ENCODE peak calls at places on chromosomes 2 and 18, in ten cellular contexts. W is ACHN; M is IMR-90; Z is GM23248; E is LHCN-M2; D is activated effector memory CD4-positive, alpha-beta T cell treated with anti-CD3 and anti-CD28 coated beads, Interleukin-2, amount 50 U/mL, for 16 hours; H is foreskin fibroblast; X is NCI-H460; K is PC-3; S is stimulated activated CD8-positive, alpha-beta memory T cell treated with anti-CD3 and anti-CD28 coated beads, Interleukin-4, amount 100 ng/mL, for 1 hour. B is an unnamed sample.

GRCh38 chr2:19577668-19578067 is 219.2 kb upstream of the OSR1 start:
- DNase-seq in X (no peak), M (peak; percentile 62), S (no peak), H (peak; percentile 71), E (peak; percentile 20), K (peak; percentile 74), W (no peak), D (no peak), Z (peak; percentile 69), B (no peak)

GRCh38 chr18:70085641-70086040 is 119.8 kb downstream of the RTTN start:
- DNase-seq in E (no peak), X (no peak), H (no peak), Z (no peak), D (no peak), S (no peak), W (no peak), M (no peak), K (no peak), B (no peak)

GRCh38 chr2:140863713-140864112 is 1267.1 kb downstream of the LRP1B start:
- DNase-seq in X (peak; percentile 65), D (no peak), H (peak; percentile 75), Z (peak; percentile 60), E (peak; percentile 66), M (peak; percentile 69), S (no peak), K (peak; percentile 76), W (peak; percentile 68), B (no peak)

GRCh38 chr2:240522406-240522805 is 35.4 kb downstream of the ANKMY1 start:
- DNase-seq in M (no peak), H (no peak), X (no peak), W (no peak), K (no peak), D (no peak), S (no peak), E (no peak), Z (no peak), B (no peak)

GRCh38 chr2:158690823-158691222 is 104.3 kb upstream of the DAPL1 start:
- DNase-seq in D (no peak), K (no peak), E (no peak), X (no peak), W (no peak), M (no peak), H (no peak), Z (no peak), S (no peak), B (no peak)

GRCh38 chr18:48992791-48993555 is 42.2 kb upstream of the SMAD7 start:
- DNase-seq in E (no peak), K (no peak), M (no peak), D (no peak), X (no peak), W (no peak), S (no peak), H (no peak), Z (no peak), B (peak; percentile 34)

GRCh38 chr2:149860276-149860921 is 272.8 kb upstream of the MMADHC start:
- DNase-seq in D (no peak), M (peak; percentile 92), E (peak; percentile 76), Z (peak; percentile 78), X (no peak), S (no peak), H (peak; percentile 64), W (no peak), K (peak; percentile 20), B (peak; percentile 19)

GRCh38 chr18:44452346-44452745 is 228.3 kb upstream of the SETBP1 start:
- DNase-seq in K (no peak), H (peak; percentile 71), E (peak; percentile 53), X (no peak), S (no peak), W (no peak), M (no peak), Z (peak; percentile 38), D (no peak), B (no peak)

GRCh38 chr2:138537170-138537915 is 35.8 kb downstream of the SPOPL start:
- DNase-seq in H (no peak), W (no peak), S (no peak), X (no peak), M (no peak), D (no peak), E (no peak), Z (no peak), K (no peak), B (peak; percentile 49)

GRCh38 chr18:78986018-78986481 is 6.4 kb downstream of the SALL3 start:
- DNase-seq in Z (peak; percentile 36), K (peak; percentile 25), M (no peak), W (no peak), X (peak; percentile 26), E (peak; percentile 2), H (peak; percentile 28), D (no peak), S (no peak), B (no peak)

GRCh38 chr2:43934567-43934966 is 61.2 kb downstream of the LRPPRC start:
- DNase-seq in D (no peak), W (no peak), X (no peak), Z (peak; percentile 23), M (peak; percentile 19), E (no peak), K (no peak), S (no peak), H (no peak), B (no peak)

GRCh38 chr2:236769981-236770671 is 200.5 kb downstream of the ACKR3 start:
- DNase-seq in X (no peak), H (peak; percentile 72), K (peak; percentile 95), S (no peak), D (no peak), W (peak; percentile 94), E (peak; percentile 98), M (peak; percentile 87), Z (peak; percentile 99), B (no peak)

GRCh38 chr18:50819727-50820378 is at the start of gene MRO:
- DNase-seq in M (peak; percentile 60), S (peak; percentile 40), Z (peak; percentile 85), H (peak; percentile 92), X (peak; percentile 46), D (peak; percentile 91), K (peak; percentile 56), E (peak; percentile 60), W (peak; percentile 55), B (peak; percentile 87)

GRCh38 chr2:235378261-235378660 is 115.6 kb upstream of the AGAP1 start:
- DNase-seq in W (peak; percentile 28), E (no peak), S (no peak), M (peak; percentile 10), Z (peak; percentile 69), X (no peak), D (no peak), K (peak; percentile 45), H (no peak), B (peak; percentile 59)

GRCh38 chr2:176768185-176768584 is 444.4 kb upstream of the HNRNPA3 start:
- DNase-seq in M (no peak), W (no peak), S (no peak), D (no peak), X (no peak), E (peak; percentile 5), K (peak; percentile 33), H (no peak), Z (no peak), B (peak; percentile 21)

GRCh38 chr2:11702946-11703345 is 33.0 kb upstream of the NTSR2 start:
- DNase-seq in E (no peak), K (no peak), W (no peak), Z (no peak), D (peak; percentile 13), H (no peak), M (no peak), X (no peak), S (no peak), B (no peak)

GRCh38 chr2:238808761-238809160 is 39.1 kb upstream of the TWIST2 start:
- DNase-seq in D (no peak), H (peak; percentile 32), K (no peak), M (no peak), Z (peak; percentile 42), S (no peak), E (no peak), W (peak; percentile 5), X (no peak), B (no peak)

GRCh38 chr2:157233506-157233905 is 24.0 kb upstream of the GALNT5 start:
- DNase-seq in X (no peak), W (no peak), Z (peak; percentile 61), E (peak; percentile 58), M (peak; percentile 84), H (peak; percentile 67), K (peak; percentile 37), S (no peak), D (no peak), B (no peak)

GRCh38 chr2:156536534-156536933 is 100.4 kb downstream of the GPD2 start:
- DNase-seq in W (no peak), H (no peak), M (no peak), Z (no peak), D (no peak), S (no peak), X (no peak), K (no peak), E (no peak), B (no peak)

GRCh38 chr2:37454851-37455762 is 110.7 kb downstream of the QPCT start:
- DNase-seq in X (no peak), Z (peak; percentile 66), S (no peak), W (no peak), D (no peak), K (no peak), H (no peak), M (no peak), E (peak; percentile 44), B (no peak)

GRCh38 chr2:172088245-172089004 is 3.1 kb downstream of the DLX1 start:
- DNase-seq in D (no peak), K (no peak), E (no peak), S (no peak), M (no peak), H (no peak), W (no peak), Z (no peak), X (no peak), B (peak; percentile 16)

GRCh38 chr2:1546023-1546591 is 132.8 kb downstream of the TPO start:
- DNase-seq in D (no peak), S (no peak), M (peak; percentile 63), X (peak; percentile 51), W (peak; percentile 65), H (peak; percentile 79), K (peak; percentile 72), E (peak; percentile 45), Z (peak; percentile 78), B (no peak)

GRCh38 chr2:187263675-187264580 is 184.1 kb downstream of the CALCRL start:
- DNase-seq in X (no peak), M (no peak), S (no peak), K (no peak), E (no peak), Z (no peak), D (no peak), W (no peak), H (no peak), B (no peak)

GRCh38 chr2:23430263-23430662 is 45.3 kb downstream of the KLHL29 start:
- DNase-seq in Z (peak; percentile 90), E (peak; percentile 84), D (no peak), K (peak; percentile 45), H (peak; percentile 75), X (no peak), M (peak; percentile 99), W (peak; percentile 54), S (no peak), B (no peak)

GRCh38 chr2:27453968-27454367 is 11.8 kb downstream of the KRTCAP3 start:
- DNase-seq in K (no peak), Z (no peak), S (no peak), M (no peak), W (no peak), E (no peak), X (no peak), D (no peak), H (no peak), B (no peak)

GRCh38 chr18:34659579-34660517 is 50.2 kb upstream of the DTNA start:
- DNase-seq in H (peak; percentile 98), Z (peak; percentile 98), W (peak; percentile 90), E (peak; percentile 93), K (peak; percentile 79), M (peak; percentile 97), D (no peak), S (no peak), X (peak; percentile 76), B (peak; percentile 74)

GRCh38 chr2:48148841-48149240 is 242.5 kb upstream of the FBXO11 start:
- DNase-seq in D (no peak), W (no peak), M (no peak), K (no peak), H (no peak), E (peak; percentile 7), S (no peak), X (no peak), Z (peak; percentile 8), B (no peak)

B was measured in colonic mucosa.